ENCODE peak calls at places on chromosome 2, in nine cellular contexts. F, X, J, Q, N, Y, M, U and V are unnamed samples.

GRCh38 chr2:67669796-67670195 is 272.7 kb downstream of the ETAA1 start:
- DNase-seq in F (no peak), X (no peak), J (no peak), Q (no peak), N (no peak), Y (no peak), M (no peak), U (no peak), V (no peak)

GRCh38 chr2:53740170-53740569 is 27.4 kb upstream of the CHAC2 start:
- DNase-seq in F (peak), X (no peak), J (no peak), Q (peak), N (no peak), Y (no peak), M (no peak), U (peak), V (no peak)

GRCh38 chr2:55761024-55761423 is 67.4 kb upstream of the PNPT1 start:
- DNase-seq in F (peak), X (no peak), J (no peak), Q (no peak), N (no peak), Y (no peak), M (no peak), U (no peak), V (no peak)

GRCh38 chr2:224162122-224162521 is 123.0 kb upstream of the SERPINE2 start:
- DNase-seq in F (peak), X (no peak), J (no peak), Q (peak), N (no peak), Y (no peak), M (no peak), U (no peak), V (no peak)

GRCh38 chr2:42192010-42192373 is 22.8 kb downstream of the EML4 start:
- DNase-seq in F (no peak), X (no peak), J (no peak), Q (no peak), N (no peak), Y (no peak), M (no peak), U (no peak), V (no peak)

GRCh38 chr2:63663013-63663864 is 74.5 kb downstream of the MDH1 start:
- DNase-seq in F (no peak), X (no peak), J (no peak), Q (peak), N (no peak), Y (no peak), M (no peak), U (no peak), V (no peak)

GRCh38 chr2:160224060-160224459 is 24.0 kb upstream of the ITGB6 start:
- DNase-seq in F (peak), X (peak), J (no peak), Q (peak), N (peak), Y (no peak), M (no peak), U (no peak), V (no peak)

GRCh38 chr2:215624423-215624829 is 188.6 kb upstream of the FN1 start:
- DNase-seq in F (peak), X (no peak), J (no peak), Q (peak), N (no peak), Y (no peak), M (no peak), U (no peak), V (no peak)

GRCh38 chr2:65057391-65058052 is 1.3 kb downstream of the CEP68 start:
- DNase-seq in F (peak), X (peak), J (no peak), Q (peak), N (no peak), Y (no peak), M (peak), U (no peak), V (no peak)

GRCh38 chr2:160913323-160913722 is 246.9 kb upstream of the TANK start:
- DNase-seq in F (no peak), X (no peak), J (no peak), Q (no peak), N (no peak), Y (no peak), M (no peak), U (no peak), V (no peak)

GRCh38 chr2:85843543-85843942 is 45.2 kb downstream of the ST3GAL5 start:
- DNase-seq in F (no peak), X (no peak), J (no peak), Q (no peak), N (peak), Y (no peak), M (peak), U (peak), V (no peak)

GRCh38 chr2:45344071-45344470 is 267.0 kb downstream of the SRBD1 start:
- DNase-seq in F (no peak), X (no peak), J (no peak), Q (no peak), N (no peak), Y (no peak), M (no peak), U (no peak), V (no peak)

GRCh38 chr2:223944166-223944703 is 900 bp downstream of the WDFY1 start:
- DNase-seq in F (peak), X (no peak), J (no peak), Q (peak), N (peak), Y (peak), M (peak), U (peak), V (peak)

GRCh38 chr2:99643824-99644787 is 154.3 kb upstream of the REV1 start:
- DNase-seq in F (no peak), X (no peak), J (no peak), Q (peak), N (no peak), Y (no peak), M (no peak), U (no peak), V (no peak)

GRCh38 chr2:96409543-96410184 is 74.1 kb downstream of the NCAPH start:
- DNase-seq in F (no peak), X (no peak), J (peak), Q (no peak), N (no peak), Y (no peak), M (no peak), U (peak), V (no peak)

GRCh38 chr2:62774555-62775366 is 69.2 kb downstream of the EHBP1 start:
- DNase-seq in F (peak), X (no peak), J (no peak), Q (peak), N (no peak), Y (no peak), M (no peak), U (peak), V (no peak)

GRCh38 chr2:176653856-176654443 is 384.7 kb downstream of the MTX2 start:
- DNase-seq in F (peak), X (peak), J (no peak), Q (peak), N (peak), Y (peak), M (peak), U (peak), V (no peak)

GRCh38 chr2:29940706-29941105 is 19.3 kb upstream of the ALK start:
- DNase-seq in F (no peak), X (no peak), J (no peak), Q (no peak), N (no peak), Y (no peak), M (no peak), U (no peak), V (no peak)

GRCh38 chr2:42493885-42494433 is at the start of gene KCNG3:
- DNase-seq in F (peak), X (peak), J (peak), Q (peak), N (peak), Y (peak), M (peak), U (peak), V (peak)